ENCODE peak calls at places on chromosomes 3 and 15, in seven cellular contexts. H is left ventricle myocardium inferior; D is GM06990; V is uterus; S is sigmoid colon; L is CD8-positive, alpha-beta T cell; I is esophagus squamous epithelium. X is an unnamed sample.
A peak's percentile ranks its signal among the peaks of the same experiment; 100 is the strongest.

GRCh38 chr15:39781147-39781966 is 1.3 kb downstream of the FSIP1 start:
- DNase-seq in H (no peak), D (no peak), V (no peak), S (no peak), L (no peak), I (no peak), X (no peak)

GRCh38 chr3:117695321-117695720 is 985.7 kb downstream of the TUSC7 start:
- DNase-seq in H (no peak), D (no peak), V (no peak), S (no peak), L (no peak), I (no peak), X (no peak)

GRCh38 chr3:11637901-11638668 is 5.6 kb downstream of the VGLL4 start:
- DNase-seq in H (no peak), D (no peak), V (no peak), S (no peak), L (no peak), I (no peak), X (no peak)

GRCh38 chr3:102000620-102001209 is 151.4 kb downstream of the NFKBIZ start:
- DNase-seq in H (no peak), D (no peak), V (no peak), S (no peak), L (no peak), I (no peak), X (no peak)

GRCh38 chr3:3154879-3155610 is 24.4 kb downstream of the CRBN start:
- DNase-seq in H (no peak), D (no peak), V (no peak), S (no peak), L (no peak), I (no peak), X (no peak)

GRCh38 chr3:78589778-78590177 is 1178.0 kb downstream of the ROBO1 start:
- DNase-seq in H (no peak), D (no peak), V (no peak), S (no peak), L (no peak), I (no peak), X (no peak)

GRCh38 chr3:55481918-55482495 is 5.1 kb downstream of the WNT5A start:
- DNase-seq in H (no peak), D (peak; percentile 37), V (peak; percentile 23), S (no peak), L (no peak), I (no peak), X (no peak)

GRCh38 chr3:143090486-143090885 is 29.1 kb upstream of the CHST2 start:
- DNase-seq in H (peak; percentile 25), D (no peak), V (no peak), S (no peak), L (no peak), I (no peak), X (peak; percentile 3)

GRCh38 chr15:72198410-72199270 is 1.1 kb upstream of the GRAMD2A start:
- DNase-seq in H (no peak), D (no peak), V (no peak), S (no peak), L (no peak), I (no peak), X (no peak)

GRCh38 chr3:3639078-3639477 is 160.2 kb upstream of the LRRN1 start:
- DNase-seq in H (no peak), D (no peak), V (no peak), S (no peak), L (no peak), I (no peak), X (no peak)

GRCh38 chr3:177711637-177712036 is 514.4 kb upstream of the TBL1XR1 start:
- DNase-seq in H (no peak), D (no peak), V (no peak), S (no peak), L (no peak), I (no peak), X (no peak)

GRCh38 chr15:79853492-79854328 is 43.1 kb downstream of the MTHFS start:
- DNase-seq in H (peak; percentile 29), D (peak; percentile 43), V (peak; percentile 59), S (peak; percentile 65), L (peak; percentile 59), I (no peak), X (peak; percentile 59)

GRCh38 chr3:72299321-72299802 is 514.4 kb upstream of the PROK2 start:
- DNase-seq in H (no peak), D (no peak), V (no peak), S (no peak), L (no peak), I (no peak), X (no peak)

GRCh38 chr3:66354561-66354960 is 133.8 kb downstream of the SLC25A26 start:
- DNase-seq in H (no peak), D (no peak), V (no peak), S (no peak), L (no peak), I (no peak), X (no peak)

GRCh38 chr3:172171396-172172075 is 132.2 kb downstream of the FNDC3B start:
- DNase-seq in H (no peak), D (no peak), V (no peak), S (no peak), L (no peak), I (no peak), X (no peak)

GRCh38 chr3:141875893-141876380 is 506 bp upstream of the ATP1B3 start:
- DNase-seq in H (peak; percentile 61), D (no peak), V (no peak), S (peak; percentile 93), L (peak; percentile 82), I (no peak), X (no peak)

GRCh38 chr3:12884104-12884742 is 42.9 kb upstream of the RPL32 start:
- DNase-seq in H (peak; percentile 55), D (no peak), V (peak; percentile 58), S (peak; percentile 90), L (no peak), I (no peak), X (no peak)

GRCh38 chr15:31365655-31366127 is 39.1 kb downstream of the KLF13 start:
- DNase-seq in H (peak; percentile 97), D (peak; percentile 85), V (peak; percentile 87), S (peak; percentile 99), L (peak; percentile 79), I (peak; percentile 83), X (peak; percentile 8)

GRCh38 chr15:60740787-60741354 is 261.9 kb upstream of the ICE2 start:
- DNase-seq in H (no peak), D (no peak), V (no peak), S (no peak), L (no peak), I (no peak), X (no peak)

GRCh38 chr3:131072099-131072559 is 45.5 kb downstream of the NEK11 start:
- DNase-seq in H (no peak), D (no peak), V (no peak), S (no peak), L (no peak), I (no peak), X (no peak)

GRCh38 chr15:96343529-96344072 is 13.1 kb downstream of the NR2F2 start:
- DNase-seq in H (no peak), D (no peak), V (no peak), S (no peak), L (no peak), I (no peak), X (no peak)

GRCh38 chr15:96344706-96345559 is 14.4 kb downstream of the NR2F2 start:
- DNase-seq in H (no peak), D (no peak), V (no peak), S (peak; percentile 64), L (no peak), I (no peak), X (no peak)

GRCh38 chr15:96345560-96346389 is 15.3 kb downstream of the NR2F2 start:
- DNase-seq in H (peak; percentile 77), D (no peak), V (peak; percentile 83), S (peak; percentile 89), L (no peak), I (no peak), X (no peak)

GRCh38 chr15:96342611-96343528 is 12.4 kb downstream of the NR2F2 start:
- DNase-seq in H (no peak), D (no peak), V (peak; percentile 53), S (no peak), L (no peak), I (no peak), X (no peak)

DNA sequence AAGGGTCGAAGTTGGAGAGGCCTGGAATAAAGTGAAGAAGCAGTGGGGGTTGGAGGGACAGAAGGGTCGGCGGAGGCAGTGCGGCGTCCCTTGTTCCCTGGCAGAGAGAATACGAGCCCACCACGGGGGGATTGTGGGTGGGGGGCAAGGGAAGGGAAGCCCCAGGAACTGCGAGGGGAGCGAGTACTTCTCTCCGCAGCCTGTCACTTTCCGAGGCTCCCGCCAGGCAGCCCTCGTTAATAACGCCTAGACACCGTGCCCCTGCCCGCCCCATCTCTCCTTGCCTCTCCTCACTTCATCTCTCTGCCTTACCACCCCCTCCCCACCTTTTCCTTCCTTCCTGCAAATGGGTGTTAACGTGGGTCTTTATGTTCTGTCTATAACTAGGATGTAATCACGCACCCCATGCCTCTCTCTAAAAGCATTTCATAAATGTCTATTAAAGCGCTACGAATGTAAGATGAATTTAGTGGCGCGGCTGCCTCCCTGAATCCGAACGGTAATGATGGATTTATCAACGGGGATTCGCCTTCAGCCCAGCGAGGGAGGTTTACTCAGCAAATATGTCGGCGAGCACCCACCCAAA is 13.7 kb downstream of the NR2F2 start:
- DNase-seq in H (no peak), D (no peak), V (no peak), S (no peak), L (no peak), I (no peak), X (no peak)
- H3K4me3 ChIP-seq in H (peak overlapping the region; percentile 88), D (no peak overlapping the region), V (peak overlapping the region; percentile 90), S (peak overlapping the region; percentile 5), L (no peak overlapping the region), I (peak overlapping the region; percentile 92), X (no peak overlapping the region)

GRCh38 chr3:183592820-183593219 is 37.3 kb upstream of the KLHL6 start:
- DNase-seq in H (no peak), D (no peak), V (no peak), S (no peak), L (no peak), I (no peak), X (no peak)

GRCh38 chr3:183594636-183595035 is 39.1 kb upstream of the KLHL6 start:
- DNase-seq in H (no peak), D (no peak), V (no peak), S (no peak), L (no peak), I (no peak), X (no peak)

GRCh38 chr3:183590442-183590841 is 34.9 kb upstream of the KLHL6 start:
- DNase-seq in H (no peak), D (no peak), V (no peak), S (no peak), L (no peak), I (no peak), X (no peak)

GRCh38 chr3:183587337-183587736 is 31.8 kb upstream of the KLHL6 start:
- DNase-seq in H (no peak), D (no peak), V (no peak), S (no peak), L (no peak), I (no peak), X (no peak)

GRCh38 chr3:183591881-183592521 is 36.5 kb upstream of the KLHL6 start:
- DNase-seq in H (no peak), D (peak; percentile 81), V (no peak), S (no peak), L (peak; percentile 7), I (no peak), X (no peak)
- TF ChIP-seq CTCF in H (peak; percentile 40), D (peak; percentile 43), V (no peak), S (no peak), L (no peak), I (no peak), X (peak; percentile 27)

GRCh38 chr3:157819415-157819814 is 286.8 kb downstream of the SHOX2 start:
- DNase-seq in H (no peak), D (no peak), V (no peak), S (no peak), L (no peak), I (no peak), X (no peak)
- H3K4me3 ChIP-seq in H (no peak overlapping the region), D (no peak overlapping the region), V (no peak overlapping the region), S (no peak overlapping the region), L (no peak overlapping the region), I (no peak overlapping the region), X (no peak overlapping the region)

GRCh38 chr3:164194842-164195241 is 883.5 kb downstream of the SI start:
- DNase-seq in H (no peak), D (no peak), V (no peak), S (no peak), L (no peak), I (no peak), X (no peak)
- TF ChIP-seq CTCF in H (no peak), D (no peak), V (no peak), S (no peak), L (no peak), I (no peak), X (peak; percentile 19)

X was measured in LNCaP clone FGC.